ENCODE peak calls at places on chromosome 19, in seven cellular contexts. E is activated CD4-positive, alpha-beta T cell treated with anti-CD3 and anti-CD28 coated beads, Interleukin-2, amount 50 U/mL, for 48 hours; P is mesendoderm; C is fibroblast of the conjunctiva; I is activated naive CD8-positive, alpha-beta T cell treated with anti-CD3 and anti-CD28 coated beads, Interleukin-2, amount 50 U/mL, for 24 hours; L is globus pallidus; W is small intestine. D is an unnamed sample.

GRCh38 chr19:4187313-4188122 is 5.0 kb downstream of the ANKRD24 start:
- DNase-seq in I (no peak), L (no peak), P (no peak), E (no peak), C (no peak), W (no peak), D (no peak)

GRCh38 chr19:45676851-45677263 is 8.8 kb downstream of the GIPR start:
- DNase-seq in I (peak), L (no peak), E (peak), W (peak), C (no peak), P (peak), D (no peak)

GRCh38 chr19:1770866-1771576 is 17.7 kb downstream of the ONECUT3 start:
- DNase-seq in W (no peak), I (no peak), E (no peak), P (no peak), C (no peak), L (no peak), D (no peak)

GRCh38 chr19:2249010-2249866 is at the start of gene AMH:
- DNase-seq in W (no peak), I (no peak), P (no peak), E (no peak), L (no peak), C (no peak), D (no peak)

GRCh38 chr19:7924651-7925170 is 1.2 kb downstream of the CTXN1 start:
- DNase-seq in L (no peak), I (no peak), E (no peak), C (no peak), W (no peak), P (no peak), D (no peak)

GRCh38 chr19:8526345-8527062 is 12.5 kb upstream of the ZNF414 start:
- DNase-seq in C (peak), L (peak), I (no peak), P (peak), W (peak), E (no peak), D (peak)

GRCh38 chr19:35899547-35900214 is 659 bp downstream of the NFKBID start:
- DNase-seq in P (peak), L (peak), W (peak), I (peak), C (peak), E (peak), D (no peak)

GRCh38 chr19:42442833-42443232 is at the start of gene CXCL17:
- DNase-seq in E (no peak), L (no peak), P (no peak), C (no peak), I (no peak), W (no peak), D (no peak)

GRCh38 chr19:45294291-45295029 is 28.2 kb downstream of the CKM start:
- DNase-seq in W (no peak), L (peak), I (no peak), C (no peak), E (no peak), P (no peak), D (no peak)

GRCh38 chr19:46365561-46365960 is 18.7 kb downstream of the PPP5C start:
- DNase-seq in I (no peak), W (no peak), P (no peak), E (no peak), C (no peak), L (no peak), D (no peak)

GRCh38 chr19:54245936-54246335 is 3.3 kb upstream of the LILRA6 start:
- DNase-seq in E (no peak), P (no peak), I (no peak), C (no peak), L (no peak), W (no peak), D (no peak)

GRCh38 chr19:5045956-5046338 is 77.0 kb downstream of the KDM4B start:
- DNase-seq in L (no peak), E (no peak), P (no peak), W (no peak), I (no peak), C (no peak), D (no peak)

GRCh38 chr19:36819130-36819630 is 19.0 kb downstream of the ZNF790 start:
- DNase-seq in L (no peak), W (no peak), P (peak), C (no peak), I (no peak), E (no peak), D (no peak)

GRCh38 chr19:55753401-55753800 is 5.5 kb upstream of the RFPL4A start:
- DNase-seq in P (no peak), C (no peak), L (no peak), E (no peak), W (peak), I (no peak), D (no peak)

GRCh38 chr19:43858174-43858573 is 31.1 kb downstream of the ZNF283 start:
- DNase-seq in P (no peak), E (no peak), I (no peak), W (no peak), L (no peak), C (no peak), D (no peak)